ENCODE peak calls at places on chromosome 19, in seven cellular contexts. U, C, W, B, Y, P and I are unnamed samples.

GRCh38 chr19:5458420-5458819 is 3.2 kb downstream of the ZNRF4 start:
- DNase-seq in U (no peak), C (no peak), W (no peak), B (no peak), Y (no peak), P (no peak), I (no peak)

GRCh38 chr19:58578430-58578925 is 5.3 kb upstream of the MZF1 start:
- DNase-seq in U (no peak), C (no peak), W (no peak), B (no peak), Y (peak), P (no peak), I (no peak)

GRCh38 chr19:5302396-5302795 is 38.2 kb downstream of the PTPRS start:
- DNase-seq in U (no peak), C (no peak), W (no peak), B (no peak), Y (no peak), P (no peak), I (no peak)

GRCh38 chr19:46904114-46905060 is 43.6 kb downstream of the ARHGAP35 start:
- DNase-seq in U (peak), C (peak), W (no peak), B (no peak), Y (no peak), P (no peak), I (no peak)

GRCh38 chr19:1412995-1413889 is 5.9 kb downstream of the DAZAP1 start:
- DNase-seq in U (no peak), C (peak), W (no peak), B (no peak), Y (no peak), P (no peak), I (no peak)

GRCh38 chr19:33032218-33032781 is 32.4 kb downstream of the RHPN2 start:
- DNase-seq in U (no peak), C (no peak), W (peak), B (no peak), Y (no peak), P (no peak), I (no peak)

GRCh38 chr19:53909471-53910169 is 542 bp downstream of the CACNG7 start:
- DNase-seq in U (no peak), C (no peak), W (no peak), B (no peak), Y (no peak), P (no peak), I (no peak)

GRCh38 chr19:33490041-33490451 is 31.5 kb downstream of the PEPD start:
- DNase-seq in U (no peak), C (no peak), W (peak), B (no peak), Y (no peak), P (no peak), I (no peak)

GRCh38 chr19:926595-927043 is 784 bp downstream of the ARID3A start:
- DNase-seq in U (peak), C (peak), W (no peak), B (peak), Y (no peak), P (no peak), I (no peak)

GRCh38 chr19:2623743-2624142 is 78.8 kb downstream of the GNG7 start:
- DNase-seq in U (no peak), C (no peak), W (no peak), B (no peak), Y (no peak), P (no peak), I (no peak)

GRCh38 chr19:40530091-40530901 is 46.4 kb upstream of the SHKBP1 start:
- DNase-seq in U (no peak), C (peak), W (no peak), B (peak), Y (no peak), P (peak), I (no peak)

GRCh38 chr19:49567722-49568454 is 12.5 kb downstream of the NOSIP start:
- DNase-seq in U (no peak), C (peak), W (no peak), B (no peak), Y (peak), P (peak), I (no peak)

GRCh38 chr19:31350693-31351211 is 1.5 kb upstream of the TSHZ3 start:
- DNase-seq in U (peak), C (peak), W (peak), B (peak), Y (no peak), P (no peak), I (no peak)

GRCh38 chr19:42216653-42217521 is 590 bp downstream of the DEDD2 start:
- DNase-seq in U (peak), C (peak), W (peak), B (peak), Y (no peak), P (no peak), I (peak)

GRCh38 chr19:36025541-36025940 is 7.1 kb downstream of the CLIP3 start:
- DNase-seq in U (no peak), C (no peak), W (no peak), B (no peak), Y (no peak), P (no peak), I (no peak)

GRCh38 chr19:48858984-48859710 is 9.3 kb downstream of the PLEKHA4 start:
- DNase-seq in U (peak), C (peak), W (no peak), B (peak), Y (peak), P (peak), I (no peak)

GRCh38 chr19:18434411-18435184 is 3.3 kb downstream of the ISYNA1 start:
- DNase-seq in U (no peak), C (no peak), W (no peak), B (no peak), Y (no peak), P (no peak), I (no peak)
- H3K27ac ChIP-seq in U (peak), C (no peak), W (no peak), B (peak), Y (no peak), P (no peak), I (no peak)

DNA sequence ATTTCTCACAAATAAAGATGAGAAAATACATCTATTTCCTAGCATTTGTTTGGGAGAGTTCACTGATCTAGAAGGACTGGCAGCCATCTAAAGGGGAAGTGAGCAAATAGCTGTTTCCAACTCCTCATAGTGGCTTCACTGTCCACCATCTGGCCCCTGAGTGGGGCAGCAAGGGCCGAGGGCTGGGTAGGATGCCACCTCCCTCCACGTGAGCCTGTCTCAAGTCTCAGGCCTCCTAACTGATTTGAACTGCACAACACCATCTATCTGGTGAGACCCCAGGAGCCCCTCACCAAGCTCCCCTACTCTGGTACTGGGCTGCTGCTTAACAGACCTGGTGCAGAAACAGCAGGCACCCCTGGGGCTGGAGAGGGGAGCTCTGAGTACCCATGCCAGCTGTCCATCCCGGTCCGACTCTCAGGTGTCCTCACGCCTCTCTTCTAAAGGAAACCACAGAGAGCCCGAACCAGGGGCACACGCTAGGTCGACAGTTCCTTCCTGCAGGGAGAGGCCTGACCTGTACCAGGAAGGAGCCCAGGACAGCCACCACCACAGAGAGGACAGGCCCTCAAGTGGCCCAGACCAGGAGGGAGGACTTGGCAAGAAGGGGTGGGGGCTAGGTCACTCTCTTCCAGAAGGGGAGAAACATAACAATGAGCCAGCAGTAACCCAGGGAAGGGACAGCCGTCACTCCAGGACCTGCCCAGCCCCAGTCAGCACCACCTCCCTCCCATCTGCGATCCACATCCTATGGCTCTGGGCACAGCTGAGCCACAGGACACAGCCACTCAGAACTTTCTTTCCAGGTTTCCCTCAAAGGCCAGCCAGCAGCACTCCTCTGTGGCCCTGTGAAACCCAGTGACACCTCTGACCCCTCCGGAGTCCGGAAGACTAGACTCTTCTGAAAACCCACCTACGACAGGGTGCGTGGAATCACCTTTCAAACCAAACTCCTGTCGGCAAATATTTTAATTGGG is 12.9 kb upstream of the SLC35E1 start:
- DNase-seq in U (no peak), C (peak), W (no peak), B (no peak), Y (no peak), P (no peak), I (no peak)
- H3K27ac ChIP-seq in U (peak), C (peak), W (peak), B (peak), Y (peak), P (peak), I (peak)

GRCh38 chr19:10736916-10737551 is 19.2 kb downstream of the DNM2 start:
- DNase-seq in U (no peak), C (peak), W (no peak), B (no peak), Y (no peak), P (no peak), I (no peak)
- H3K27ac ChIP-seq in U (peak), C (peak), W (no peak), B (no peak), Y (no peak), P (no peak), I (no peak)

GRCh38 chr19:17328517-17329060 is 6.1 kb downstream of the ANO8 start:
- DNase-seq in U (no peak), C (no peak), W (no peak), B (no peak), Y (peak), P (peak), I (no peak)

GRCh38 chr19:17326595-17326966 is 8.1 kb downstream of the ANO8 start:
- DNase-seq in U (no peak), C (peak), W (no peak), B (no peak), Y (no peak), P (no peak), I (no peak)

GRCh38 chr19:17327068-17327653 is 7.5 kb downstream of the ANO8 start:
- DNase-seq in U (no peak), C (no peak), W (no peak), B (no peak), Y (no peak), P (no peak), I (no peak)

GRCh38 chr19:17329061-17329767 is 5.4 kb downstream of the ANO8 start:
- DNase-seq in U (no peak), C (no peak), W (no peak), B (no peak), Y (peak), P (no peak), I (no peak)

DNA sequence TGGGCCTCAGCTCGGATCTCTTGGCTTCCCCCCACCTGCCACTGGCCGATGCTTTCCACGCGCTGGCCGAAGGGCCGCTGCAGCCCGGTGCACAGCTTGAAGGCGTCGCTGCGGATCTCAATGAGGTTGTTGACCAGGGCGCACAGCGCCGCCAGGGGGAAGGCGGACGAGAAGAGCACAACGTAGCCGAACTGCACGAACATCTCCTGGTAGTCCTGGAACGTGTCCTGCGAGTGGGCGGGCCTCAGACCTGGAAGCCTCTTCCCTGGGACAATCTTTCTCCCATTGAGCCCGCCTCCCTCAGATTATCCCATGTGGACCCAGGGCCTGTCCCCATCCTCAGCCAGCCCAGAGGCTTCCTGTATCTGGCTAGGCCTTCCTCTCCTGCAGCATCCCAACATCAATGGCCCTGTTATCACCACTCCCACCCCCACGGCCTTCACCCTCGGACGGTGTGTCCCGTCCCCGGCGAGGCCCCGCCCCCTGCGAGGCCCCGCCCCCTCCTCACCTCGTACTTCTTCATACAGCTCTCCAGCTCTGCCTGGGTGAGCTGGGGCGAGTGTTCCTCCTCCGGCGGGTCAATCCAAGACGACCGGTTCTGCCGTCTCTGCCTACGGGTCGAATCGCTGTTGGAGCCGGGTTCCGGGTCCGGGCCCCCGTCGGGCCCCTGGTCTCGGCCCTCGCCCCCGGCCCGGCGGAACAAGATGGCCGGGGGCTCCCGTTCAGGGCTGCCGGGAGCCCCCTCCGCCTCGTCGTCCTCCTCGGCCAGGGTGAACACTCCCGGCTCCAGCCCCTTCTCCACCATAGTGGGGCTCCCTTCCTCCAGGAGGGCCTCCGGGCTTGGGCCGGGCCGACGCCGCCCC is 6.8 kb downstream of the ANO8 start:
- DNase-seq in U (no peak), C (peak), W (peak), B (peak), Y (peak), P (peak), I (peak)
- H3K27ac ChIP-seq in U (no peak), C (no peak), W (peak), B (peak), Y (peak), P (peak), I (no peak)

DNA sequence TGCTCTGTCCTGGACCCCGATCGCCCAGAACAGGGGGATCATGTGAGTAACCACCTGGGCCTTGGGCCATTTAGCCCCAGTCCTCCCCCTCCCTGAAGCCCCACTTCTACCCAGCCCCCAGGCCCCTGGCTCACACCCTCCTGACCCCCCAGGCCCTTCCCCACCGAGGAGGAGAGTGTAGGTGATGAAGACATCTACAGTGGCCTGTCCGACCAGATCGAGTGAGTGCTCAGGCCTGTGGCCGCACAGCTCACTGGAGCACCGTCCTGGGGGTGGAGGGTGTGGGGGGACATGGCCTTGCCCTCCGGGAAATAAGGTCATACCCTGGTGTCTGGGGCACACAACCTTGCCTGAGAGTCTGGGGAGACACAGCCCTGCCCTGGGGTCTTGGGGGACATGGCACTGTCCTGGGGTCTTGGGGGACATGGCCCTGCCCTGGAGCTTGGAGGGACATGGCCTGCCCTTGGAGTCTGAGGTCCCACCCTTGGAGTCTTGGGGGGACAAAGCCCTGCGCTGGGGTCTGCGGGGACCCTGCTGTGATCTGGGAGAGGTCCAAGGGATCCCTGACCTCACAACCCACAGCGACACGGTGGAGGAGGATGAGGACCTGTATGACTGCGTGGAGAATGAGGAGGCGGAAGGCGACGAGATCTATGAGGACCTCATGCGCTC is 49.3 kb downstream of the VAV1 start:
- DNase-seq in U (no peak), C (no peak), W (no peak), B (no peak), Y (no peak), P (no peak), I (no peak)
- H3K27ac ChIP-seq in U (no peak), C (no peak), W (no peak), B (no peak), Y (no peak), P (no peak), I (no peak)

DNA sequence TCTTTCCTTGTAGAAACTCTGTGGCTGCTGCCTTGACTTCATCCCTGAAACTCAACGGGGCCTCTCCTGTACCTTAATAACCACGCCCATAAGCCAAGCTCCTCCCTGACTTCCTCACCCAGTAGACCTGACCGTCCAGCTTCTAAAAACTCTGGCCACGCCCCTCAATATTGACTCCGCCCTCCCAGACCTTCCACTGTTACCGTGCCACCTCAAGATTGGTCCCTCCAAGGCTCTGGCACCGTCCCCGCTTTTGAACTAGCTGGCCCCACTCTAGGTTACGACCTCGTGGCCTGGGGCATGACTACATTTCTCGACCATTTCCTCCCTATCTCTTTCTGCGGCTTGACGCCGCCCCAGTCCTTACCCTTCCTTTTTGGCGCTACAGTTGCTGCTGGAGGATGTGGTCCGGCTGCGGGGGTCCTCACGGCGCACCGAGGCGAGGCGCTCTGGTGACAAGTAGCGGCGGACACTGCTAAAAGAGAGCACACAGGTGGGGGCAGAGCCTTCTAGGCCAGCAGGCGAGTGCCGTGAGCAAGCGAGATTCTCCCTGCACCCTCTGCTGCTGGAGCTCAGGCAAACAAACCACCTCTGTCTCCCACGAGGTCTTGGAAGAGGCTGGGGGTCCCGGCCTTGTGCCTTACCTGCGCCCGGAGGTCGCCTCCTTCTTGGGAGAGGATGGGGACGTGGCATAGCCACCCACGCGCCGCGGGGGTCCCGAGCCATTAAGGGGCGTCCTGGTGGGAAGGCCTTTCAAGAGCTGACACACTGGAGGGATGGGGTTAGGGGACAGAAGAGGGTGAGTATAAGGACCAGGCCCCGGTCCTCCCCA is 2.3 kb upstream of the EML2 start:
- DNase-seq in U (peak), C (peak), W (peak), B (peak), Y (peak), P (peak), I (peak)
- H3K27ac ChIP-seq in U (peak), C (peak), W (peak), B (peak), Y (peak), P (peak), I (peak)

GRCh38 chr19:45250216-45250831 is 747 bp upstream of the MARK4 start:
- DNase-seq in U (no peak), C (no peak), W (no peak), B (no peak), Y (no peak), P (no peak), I (peak)
- H3K27ac ChIP-seq in U (peak), C (no peak), W (no peak), B (peak), Y (no peak), P (peak), I (peak)